ENCODE peak calls at places on chromosomes 5 and 9, in eight cellular contexts. One of them, this sample, is unnamed.

GRCh38 chr5:172772112-172772906 is 1.3 kb upstream of the DUSP1 start:
- DNase-seq in endodermal cell: peak; percentile 93
- DNase-seq in coronary artery: peak; percentile 99
- DNase-seq in HFF-Myc: no peak
- DNase-seq in ovary: peak; percentile 84
- DNase-seq in astrocyte of the spinal cord: peak; percentile 97
- DNase-seq in cardiac fibroblast: peak; percentile 98
- DNase-seq in fibroblast of mammary gland: peak; percentile 96
- DNase-seq in this sample: no peak

GRCh38 chr9:117028103-117028858 is 341.2 kb downstream of the TRIM32 start:
- DNase-seq in endodermal cell: peak; percentile 57
- DNase-seq in coronary artery: no peak
- DNase-seq in HFF-Myc: no peak
- DNase-seq in ovary: peak; percentile 14
- DNase-seq in astrocyte of the spinal cord: no peak
- DNase-seq in cardiac fibroblast: no peak
- DNase-seq in fibroblast of mammary gland: no peak
- DNase-seq in this sample: no peak

GRCh38 chr5:172667786-172668735 is 27.0 kb downstream of the NEURL1B start:
- DNase-seq in endodermal cell: no peak
- DNase-seq in coronary artery: no peak
- DNase-seq in HFF-Myc: no peak
- DNase-seq in ovary: no peak
- DNase-seq in astrocyte of the spinal cord: no peak
- DNase-seq in cardiac fibroblast: peak; percentile 27
- DNase-seq in fibroblast of mammary gland: peak; percentile 4
- DNase-seq in this sample: peak; percentile 6

GRCh38 chr5:37807902-37808301 is 31.9 kb downstream of the GDNF start:
- DNase-seq in endodermal cell: no peak
- DNase-seq in coronary artery: no peak
- DNase-seq in HFF-Myc: no peak
- DNase-seq in ovary: no peak
- DNase-seq in astrocyte of the spinal cord: no peak
- DNase-seq in cardiac fibroblast: no peak
- DNase-seq in fibroblast of mammary gland: no peak
- DNase-seq in this sample: no peak

GRCh38 chr5:156929366-156929948 is 33.6 kb downstream of the TIMD4 start:
- DNase-seq in endodermal cell: no peak
- DNase-seq in coronary artery: no peak
- DNase-seq in HFF-Myc: no peak
- DNase-seq in ovary: no peak
- DNase-seq in astrocyte of the spinal cord: no peak
- DNase-seq in cardiac fibroblast: no peak
- DNase-seq in fibroblast of mammary gland: no peak
- DNase-seq in this sample: no peak

GRCh38 chr9:73715591-73715990 is 563.9 kb downstream of the ANXA1 start:
- DNase-seq in endodermal cell: no peak
- DNase-seq in coronary artery: no peak
- DNase-seq in HFF-Myc: no peak
- DNase-seq in ovary: no peak
- DNase-seq in astrocyte of the spinal cord: no peak
- DNase-seq in cardiac fibroblast: no peak
- DNase-seq in fibroblast of mammary gland: no peak
- DNase-seq in this sample: no peak

GRCh38 chr9:83178717-83179116 is 115.8 kb upstream of the RASEF start:
- DNase-seq in endodermal cell: no peak
- DNase-seq in coronary artery: no peak
- DNase-seq in HFF-Myc: no peak
- DNase-seq in ovary: no peak
- DNase-seq in astrocyte of the spinal cord: no peak
- DNase-seq in cardiac fibroblast: no peak
- DNase-seq in fibroblast of mammary gland: no peak
- DNase-seq in this sample: no peak

GRCh38 chr5:68259696-68260095 is 44.1 kb downstream of the PIK3R1 start:
- DNase-seq in endodermal cell: no peak
- DNase-seq in coronary artery: no peak
- DNase-seq in HFF-Myc: no peak
- DNase-seq in ovary: no peak
- DNase-seq in astrocyte of the spinal cord: no peak
- DNase-seq in cardiac fibroblast: no peak
- DNase-seq in fibroblast of mammary gland: no peak
- DNase-seq in this sample: no peak

GRCh38 chr5:107783551-107783950 is 112.8 kb upstream of the EFNA5 start:
- DNase-seq in endodermal cell: no peak
- DNase-seq in coronary artery: no peak
- DNase-seq in HFF-Myc: no peak
- DNase-seq in ovary: no peak
- DNase-seq in astrocyte of the spinal cord: peak; percentile 37
- DNase-seq in cardiac fibroblast: no peak
- DNase-seq in fibroblast of mammary gland: no peak
- DNase-seq in this sample: no peak

GRCh38 chr5:146176805-146177204 is 5.6 kb downstream of the LARS1 start:
- DNase-seq in endodermal cell: no peak
- DNase-seq in coronary artery: no peak
- DNase-seq in HFF-Myc: no peak
- DNase-seq in ovary: no peak
- DNase-seq in astrocyte of the spinal cord: no peak
- DNase-seq in cardiac fibroblast: no peak
- DNase-seq in fibroblast of mammary gland: no peak
- DNase-seq in this sample: no peak

GRCh38 chr5:171595401-171595800 is 176.0 kb downstream of the FGF18 start:
- DNase-seq in endodermal cell: peak; percentile 10
- DNase-seq in coronary artery: no peak
- DNase-seq in HFF-Myc: no peak
- DNase-seq in ovary: no peak
- DNase-seq in astrocyte of the spinal cord: no peak
- DNase-seq in cardiac fibroblast: no peak
- DNase-seq in fibroblast of mammary gland: peak; percentile 57
- DNase-seq in this sample: no peak

GRCh38 chr5:74579215-74579614 is 61.3 kb downstream of the ENC1 start:
- DNase-seq in endodermal cell: peak; percentile 19
- DNase-seq in coronary artery: no peak
- DNase-seq in HFF-Myc: no peak
- DNase-seq in ovary: no peak
- DNase-seq in astrocyte of the spinal cord: peak; percentile 77
- DNase-seq in cardiac fibroblast: peak; percentile 34
- DNase-seq in fibroblast of mammary gland: no peak
- DNase-seq in this sample: no peak

GRCh38 chr9:130444565-130445221 is at the start of gene ASS1:
- DNase-seq in endodermal cell: peak; percentile 90
- DNase-seq in coronary artery: no peak
- DNase-seq in HFF-Myc: no peak
- DNase-seq in ovary: peak; percentile 70
- DNase-seq in astrocyte of the spinal cord: peak; percentile 23
- DNase-seq in cardiac fibroblast: peak; percentile 51
- DNase-seq in fibroblast of mammary gland: no peak
- DNase-seq in this sample: no peak

GRCh38 chr9:112705773-112706427 is 12.0 kb downstream of the INIP start:
- DNase-seq in endodermal cell: peak; percentile 68
- DNase-seq in coronary artery: no peak
- DNase-seq in HFF-Myc: peak; percentile 30
- DNase-seq in ovary: peak; percentile 49
- DNase-seq in astrocyte of the spinal cord: peak; percentile 65
- DNase-seq in cardiac fibroblast: peak; percentile 46
- DNase-seq in fibroblast of mammary gland: peak; percentile 53
- DNase-seq in this sample: peak; percentile 46

GRCh38 chr5:5198111-5198510 is 58.0 kb downstream of the ADAMTS16 start:
- DNase-seq in endodermal cell: no peak
- DNase-seq in coronary artery: no peak
- DNase-seq in HFF-Myc: no peak
- DNase-seq in ovary: no peak
- DNase-seq in astrocyte of the spinal cord: peak; percentile 29
- DNase-seq in cardiac fibroblast: no peak
- DNase-seq in fibroblast of mammary gland: peak; percentile 27
- DNase-seq in this sample: no peak

GRCh38 chr5:95392593-95393182 is 1.5 kb downstream of the FAM81B start:
- DNase-seq in endodermal cell: no peak
- DNase-seq in coronary artery: no peak
- DNase-seq in HFF-Myc: no peak
- DNase-seq in ovary: no peak
- DNase-seq in astrocyte of the spinal cord: peak; percentile 33
- DNase-seq in cardiac fibroblast: peak; percentile 13
- DNase-seq in fibroblast of mammary gland: peak; percentile 6
- DNase-seq in this sample: peak; percentile 12

GRCh38 chr9:17402309-17402708 is 176.6 kb upstream of the SH3GL2 start:
- DNase-seq in endodermal cell: no peak
- DNase-seq in coronary artery: no peak
- DNase-seq in HFF-Myc: peak; percentile 15
- DNase-seq in ovary: no peak
- DNase-seq in astrocyte of the spinal cord: peak; percentile 25
- DNase-seq in cardiac fibroblast: peak; percentile 38
- DNase-seq in fibroblast of mammary gland: peak; percentile 47
- DNase-seq in this sample: peak; percentile 9

GRCh38 chr5:54654211-54654610 is 136.7 kb downstream of the SNX18 start:
- DNase-seq in endodermal cell: no peak
- DNase-seq in coronary artery: no peak
- DNase-seq in HFF-Myc: no peak
- DNase-seq in ovary: no peak
- DNase-seq in astrocyte of the spinal cord: no peak
- DNase-seq in cardiac fibroblast: no peak
- DNase-seq in fibroblast of mammary gland: no peak
- DNase-seq in this sample: no peak

GRCh38 chr9:117265253-117265652 is 149.6 kb downstream of the ASTN2 start:
- DNase-seq in endodermal cell: no peak
- DNase-seq in coronary artery: no peak
- DNase-seq in HFF-Myc: no peak
- DNase-seq in ovary: no peak
- DNase-seq in astrocyte of the spinal cord: no peak
- DNase-seq in cardiac fibroblast: no peak
- DNase-seq in fibroblast of mammary gland: no peak
- DNase-seq in this sample: no peak

GRCh38 chr5:63125862-63126261 is 547.2 kb downstream of the LRRC70 start:
- DNase-seq in endodermal cell: no peak
- DNase-seq in coronary artery: no peak
- DNase-seq in HFF-Myc: no peak
- DNase-seq in ovary: no peak
- DNase-seq in astrocyte of the spinal cord: peak; percentile 62
- DNase-seq in cardiac fibroblast: peak; percentile 67
- DNase-seq in fibroblast of mammary gland: peak; percentile 80
- DNase-seq in this sample: peak; percentile 18

GRCh38 chr5:72647806-72648205 is 140.6 kb upstream of the ZNF366 start:
- DNase-seq in endodermal cell: no peak
- DNase-seq in coronary artery: no peak
- DNase-seq in HFF-Myc: no peak
- DNase-seq in ovary: no peak
- DNase-seq in astrocyte of the spinal cord: peak; percentile 39
- DNase-seq in cardiac fibroblast: no peak
- DNase-seq in fibroblast of mammary gland: no peak
- DNase-seq in this sample: no peak

DNA sequence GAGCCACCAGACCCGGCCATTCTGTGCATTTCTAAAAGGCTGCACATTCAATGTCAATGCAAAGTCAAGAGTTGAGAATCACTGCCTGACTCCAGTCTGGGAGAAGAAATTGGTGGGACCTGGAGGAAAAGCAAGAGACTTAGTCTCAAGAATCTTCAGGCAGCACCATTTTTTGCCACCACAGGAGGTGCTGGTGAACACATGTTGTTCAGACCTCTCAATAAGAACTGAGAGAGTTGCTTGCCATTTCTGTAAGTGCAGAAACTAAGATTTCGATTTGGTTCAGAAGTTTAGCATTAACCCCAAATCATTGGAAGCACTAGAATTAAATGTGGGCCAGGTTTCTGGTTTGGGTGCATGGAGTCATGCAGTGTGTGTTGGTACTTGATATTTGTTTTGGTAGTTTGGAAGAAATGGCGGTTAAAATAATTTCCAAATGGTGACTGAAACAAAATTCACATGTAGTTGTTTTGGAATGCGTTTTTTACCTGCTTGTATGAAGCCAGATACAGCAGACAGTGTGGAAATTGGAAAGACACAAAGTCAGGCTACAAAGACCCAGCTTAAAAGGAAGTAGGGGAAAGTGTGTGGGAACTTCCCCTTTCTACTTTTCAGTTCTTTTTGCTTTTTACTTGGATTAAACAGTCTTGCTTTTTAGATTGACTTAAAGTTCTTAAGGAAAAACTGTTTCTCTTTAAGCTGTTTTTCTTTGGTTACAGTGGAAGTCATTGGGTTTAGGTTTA is 20.4 kb downstream of the PDE8B start:
- DNase-seq in endodermal cell: peak; percentile 76
- DNase-seq in coronary artery: no peak
- DNase-seq in HFF-Myc: no peak
- DNase-seq in ovary: no peak
- DNase-seq in astrocyte of the spinal cord: no peak
- DNase-seq in cardiac fibroblast: no peak
- DNase-seq in fibroblast of mammary gland: peak; percentile 28
- DNase-seq in this sample: no peak
- H3K4me3 ChIP-seq in endodermal cell: no peak overlapping the region
- H3K4me3 ChIP-seq in coronary artery: no peak overlapping the region
- H3K4me3 ChIP-seq in HFF-Myc: no peak overlapping the region
- H3K4me3 ChIP-seq in ovary: no peak overlapping the region
- H3K4me3 ChIP-seq in astrocyte of the spinal cord: no peak overlapping the region
- H3K4me3 ChIP-seq in cardiac fibroblast: no peak overlapping the region
- H3K4me3 ChIP-seq in fibroblast of mammary gland: no peak overlapping the region
- H3K4me3 ChIP-seq in this sample: no peak overlapping the region

DNA sequence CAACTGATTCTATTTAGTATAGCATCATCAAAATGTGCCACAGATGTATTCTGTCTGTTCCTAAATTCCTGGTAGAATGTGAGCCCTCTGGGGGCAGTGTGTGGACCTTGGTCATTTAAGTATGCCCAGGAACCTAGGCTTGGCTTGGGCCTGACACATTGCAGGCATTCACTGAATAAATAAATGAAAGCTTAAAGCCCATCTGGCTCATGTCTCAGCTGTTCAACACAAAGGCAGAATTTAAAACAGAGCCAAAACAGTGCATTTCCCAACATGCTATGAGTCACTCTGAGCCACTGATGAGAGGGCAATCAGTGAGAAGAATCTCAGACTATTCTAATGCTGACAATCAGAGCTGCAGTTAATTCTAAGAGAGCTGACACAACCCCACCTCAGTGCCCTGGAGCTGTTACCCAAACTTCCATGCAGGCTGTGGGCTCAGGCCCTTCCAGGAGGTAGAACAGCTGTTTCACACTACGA is 8.1 kb downstream of the FAM193B start:
- DNase-seq in endodermal cell: no peak
- DNase-seq in coronary artery: peak; percentile 84
- DNase-seq in HFF-Myc: peak; percentile 92
- DNase-seq in ovary: peak; percentile 36
- DNase-seq in astrocyte of the spinal cord: peak; percentile 94
- DNase-seq in cardiac fibroblast: peak; percentile 97
- DNase-seq in fibroblast of mammary gland: peak; percentile 100
- DNase-seq in this sample: peak; percentile 93
- TF ChIP-seq CTCF in endodermal cell: peak; percentile 44
- TF ChIP-seq CTCF in coronary artery: no peak
- TF ChIP-seq CTCF in HFF-Myc: no peak
- TF ChIP-seq CTCF in ovary: no peak
- TF ChIP-seq CTCF in astrocyte of the spinal cord: peak; percentile 7
- TF ChIP-seq CTCF in cardiac fibroblast: no peak
- TF ChIP-seq CTCF in fibroblast of mammary gland: no peak
- TF ChIP-seq CTCF in this sample: no peak

GRCh38 chr9:12778389-12778788 is 3.6 kb downstream of the LURAP1L start:
- DNase-seq in endodermal cell: no peak
- DNase-seq in coronary artery: no peak
- DNase-seq in HFF-Myc: no peak
- DNase-seq in ovary: no peak
- DNase-seq in astrocyte of the spinal cord: no peak
- DNase-seq in cardiac fibroblast: no peak
- DNase-seq in fibroblast of mammary gland: no peak
- DNase-seq in this sample: no peak
- H3K4me3 ChIP-seq in endodermal cell: no peak overlapping the region
- H3K4me3 ChIP-seq in coronary artery: peak overlapping the region; percentile 86
- H3K4me3 ChIP-seq in HFF-Myc: no peak overlapping the region
- H3K4me3 ChIP-seq in ovary: no peak overlapping the region
- H3K4me3 ChIP-seq in astrocyte of the spinal cord: no peak overlapping the region
- H3K4me3 ChIP-seq in cardiac fibroblast: no peak overlapping the region
- H3K4me3 ChIP-seq in fibroblast of mammary gland: no peak overlapping the region
- H3K4me3 ChIP-seq in this sample: no peak overlapping the region

GRCh38 chr9:77649109-77649812 is 1.1 kb upstream of the GNA14 start:
- DNase-seq in endodermal cell: no peak
- DNase-seq in coronary artery: no peak
- DNase-seq in HFF-Myc: peak; percentile 16
- DNase-seq in ovary: no peak
- DNase-seq in astrocyte of the spinal cord: peak; percentile 54
- DNase-seq in cardiac fibroblast: peak; percentile 70
- DNase-seq in fibroblast of mammary gland: peak; percentile 48
- DNase-seq in this sample: no peak
- TF ChIP-seq CTCF in endodermal cell: peak; percentile 70
- TF ChIP-seq CTCF in coronary artery: no peak
- TF ChIP-seq CTCF in HFF-Myc: peak; percentile 14
- TF ChIP-seq CTCF in ovary: peak; percentile 20
- TF ChIP-seq CTCF in astrocyte of the spinal cord: peak; percentile 49
- TF ChIP-seq CTCF in cardiac fibroblast: peak; percentile 55
- TF ChIP-seq CTCF in fibroblast of mammary gland: peak; percentile 54
- TF ChIP-seq CTCF in this sample: peak; percentile 32